ENCODE peak calls at places on chromosomes 6 and 20, in nine cellular contexts. Q is WTC11, T is AG10803, U is thoracic aorta, Z is mesothelial cell of epicardium, R is endothelial cell, X is coronary artery, D is cardiac muscle cell, B is heart left ventricle. C is an unnamed sample.

GRCh38 chr20:51523276-51524013 is 19.1 kb downstream of the NFATC2 start:
- DNase-seq in U (no peak), D (no peak), B (no peak), R (no peak), Z (no peak), Q (no peak), X (no peak), T (no peak), C (no peak)

GRCh38 chr6:71248306-71248705 is 40.3 kb upstream of the OGFRL1 start:
- DNase-seq in Z (no peak), X (no peak), T (peak; percentile 73), B (no peak), Q (no peak), D (no peak), R (no peak), U (no peak), C (no peak)

GRCh38 chr6:159252955-159253508 is 83.8 kb downstream of the FNDC1 start:
- DNase-seq in R (peak; percentile 12), B (no peak), X (no peak), D (no peak), Q (peak; percentile 25), Z (no peak), U (no peak), T (peak; percentile 77), C (no peak)

GRCh38 chr6:2848851-2849250 is 7.2 kb upstream of the SERPINB1 start:
- DNase-seq in T (no peak), B (no peak), Z (no peak), R (no peak), D (no peak), X (no peak), Q (peak; percentile 63), U (no peak), C (no peak)

GRCh38 chr6:106959985-106960384 is 14.5 kb downstream of the CD24 start:
- DNase-seq in Z (no peak), B (no peak), X (no peak), T (no peak), R (no peak), U (no peak), D (no peak), Q (no peak), C (no peak)

GRCh38 chr6:141989706-141989959 is 143.1 kb upstream of the GJE1 start:
- DNase-seq in U (no peak), R (no peak), D (no peak), T (no peak), B (no peak), Q (no peak), X (no peak), Z (no peak), C (no peak)

GRCh38 chr20:58634121-58634817 is 16.8 kb upstream of the STX16 start:
- DNase-seq in T (no peak), R (no peak), B (no peak), U (no peak), D (no peak), Z (no peak), Q (no peak), X (no peak), C (no peak)

GRCh38 chr6:161413361-161413771 is 139.5 kb upstream of the AGPAT4 start:
- DNase-seq in Z (no peak), T (no peak), D (no peak), Q (no peak), U (no peak), B (no peak), R (no peak), X (no peak), C (no peak)

GRCh38 chr6:7910654-7911344 is at the start of gene TXNDC5:
- DNase-seq in B (peak; percentile 87), Z (peak; percentile 75), R (peak; percentile 74), U (no peak), D (peak; percentile 88), X (peak; percentile 77), T (peak; percentile 73), Q (peak; percentile 73), C (peak; percentile 85)

GRCh38 chr20:12660918-12661317 is 347.9 kb upstream of the SPTLC3 start:
- DNase-seq in Q (peak; percentile 43), T (no peak), X (no peak), U (peak; percentile 19), D (peak; percentile 77), B (no peak), R (peak; percentile 34), Z (no peak), C (no peak)

GRCh38 chr20:4717816-4718215 is 3.9 kb upstream of the PRND start:
- DNase-seq in T (no peak), X (no peak), Q (no peak), Z (no peak), U (no peak), B (no peak), D (no peak), R (no peak), C (no peak)

DNA sequence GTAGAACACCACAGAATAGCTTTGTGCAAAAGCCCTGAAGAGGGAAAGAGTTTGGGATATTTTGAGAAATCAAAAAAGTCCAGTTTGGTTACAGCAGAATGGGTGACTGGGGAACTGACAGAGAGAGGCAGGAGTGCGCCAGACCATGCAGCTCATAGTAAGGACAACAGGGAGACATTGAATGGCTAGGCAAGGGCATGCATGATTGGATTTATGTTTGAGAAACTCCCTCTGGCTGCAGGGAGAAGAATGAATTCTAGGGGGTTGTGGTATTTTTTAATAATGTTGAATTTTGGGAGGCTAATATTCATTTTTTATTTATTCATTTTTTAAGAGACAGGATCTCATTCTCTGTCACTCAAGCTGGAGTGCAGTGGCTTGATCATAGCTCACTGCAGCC is 49.9 kb downstream of the TGM2 start:
- DNase-seq in X (no peak), U (no peak), T (no peak), R (no peak), Q (no peak), Z (no peak), D (no peak), B (no peak), C (no peak)
- TF ChIP-seq CTCF in X (no peak), U (no peak), T (no peak), R (no peak), Q (no peak), Z (no peak), D (no peak), B (no peak), C (peak; percentile 38)

GRCh38 chr20:60338556-60338955 is 380.3 kb downstream of the CDH26 start:
- DNase-seq in Z (no peak), X (no peak), T (no peak), R (no peak), U (no peak), D (no peak), B (no peak), Q (no peak), C (no peak)

GRCh38 chr20:60345106-60345505 is 386.9 kb downstream of the CDH26 start:
- DNase-seq in Q (peak; percentile 21), R (no peak), U (no peak), X (no peak), B (no peak), Z (no peak), D (no peak), T (no peak), C (no peak)

GRCh38 chr20:60334936-60335335 is 376.7 kb downstream of the CDH26 start:
- DNase-seq in Q (no peak), B (no peak), R (no peak), X (no peak), D (no peak), U (no peak), T (no peak), Z (no peak), C (no peak)

GRCh38 chr20:60341062-60341461 is 382.8 kb downstream of the CDH26 start:
- DNase-seq in B (no peak), T (no peak), U (no peak), Q (no peak), Z (no peak), R (no peak), D (no peak), X (no peak), C (no peak)

DNA sequence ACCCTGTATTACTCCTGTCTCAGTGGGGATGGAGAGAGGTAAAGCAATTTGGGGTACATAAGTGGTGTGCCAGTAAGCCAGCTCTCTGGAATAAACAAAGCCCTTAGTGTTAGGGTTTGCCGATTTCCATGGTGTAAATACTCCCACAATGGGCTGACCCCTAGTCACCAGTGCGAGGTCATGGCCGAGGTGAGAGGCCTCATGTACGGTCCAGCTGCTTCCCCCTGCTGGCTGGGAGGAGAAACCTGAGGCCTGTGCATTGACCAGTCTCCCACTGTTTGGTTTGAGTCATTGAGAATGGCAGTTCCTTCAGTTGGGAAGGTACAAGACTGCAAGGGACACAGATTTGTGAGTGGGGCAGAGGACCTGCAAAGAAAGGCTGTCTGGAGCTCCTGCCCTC is 382.0 kb downstream of the CDH26 start:
- DNase-seq in D (no peak), R (no peak), Q (no peak), U (no peak), B (no peak), X (no peak), T (no peak), Z (no peak), C (no peak)
- TF ChIP-seq CTCF in D (no peak), R (no peak), Q (no peak), U (no peak), B (no peak), X (no peak), T (no peak), Z (no peak), C (no peak)

GRCh38 chr6:108566406-108566805 is 5.7 kb downstream of the FOXO3 start:
- DNase-seq in X (no peak), B (no peak), Q (no peak), D (no peak), U (no peak), Z (no peak), T (no peak), R (no peak), C (no peak)

GRCh38 chr6:108568101-108568500 is 7.4 kb downstream of the FOXO3 start:
- DNase-seq in Z (no peak), X (no peak), Q (no peak), B (no peak), R (no peak), D (no peak), U (no peak), T (no peak), C (no peak)

GRCh38 chr6:108565091-108565766 is 4.5 kb downstream of the FOXO3 start:
- DNase-seq in R (no peak), U (no peak), T (no peak), Z (no peak), B (no peak), Q (no peak), D (no peak), X (no peak), C (no peak)

GRCh38 chr6:108564178-108564577 is 3.5 kb downstream of the FOXO3 start:
- DNase-seq in D (no peak), X (no peak), Z (no peak), Q (no peak), R (no peak), U (no peak), B (no peak), T (peak; percentile 98), C (no peak)

GRCh38 chr6:108565893-108566292 is 5.2 kb downstream of the FOXO3 start:
- DNase-seq in B (peak; percentile 45), X (no peak), U (no peak), Z (no peak), Q (no peak), D (no peak), T (peak; percentile 94), R (no peak), C (no peak)
- TF ChIP-seq CTCF in B (peak; percentile 8), X (no peak), U (peak; percentile 14), Z (no peak), Q (no peak), D (peak; percentile 22), T (peak; percentile 54), R (no peak), C (peak; percentile 32)

DNA sequence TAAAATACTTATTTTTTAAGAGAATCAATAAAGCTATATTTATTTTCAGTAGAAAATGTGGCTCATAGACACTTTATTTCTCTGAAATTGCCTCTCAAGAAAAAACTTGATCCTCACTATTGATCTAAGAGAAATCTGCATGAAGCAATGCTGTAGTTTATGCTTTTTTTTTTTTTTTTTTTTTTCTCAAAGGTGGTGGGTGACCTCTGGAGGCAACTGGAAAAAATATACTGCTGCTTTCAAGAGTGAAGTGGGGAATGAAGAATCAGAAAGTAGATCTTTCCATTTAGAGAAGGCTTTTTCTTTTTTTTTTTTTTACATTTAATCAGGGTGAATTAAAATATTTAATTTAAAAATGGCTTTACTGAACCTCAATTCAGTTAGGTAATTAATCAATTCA is 169.3 kb downstream of the SLC16A10 start:
- DNase-seq in T (no peak), R (no peak), U (no peak), D (no peak), Q (no peak), Z (no peak), B (no peak), X (no peak), C (no peak)
- TF ChIP-seq CTCF in T (no peak), R (no peak), U (no peak), D (no peak), Q (no peak), Z (no peak), B (no peak), X (no peak), C (peak; percentile 20)

C was measured in type B pancreatic cell.